ENCODE peak calls at places on chromosomes 3 and 15, in five cellular contexts. H is A549, K is K562, F is HepG2, N is GM12878. B is an unnamed sample.

GRCh38 chr3:148023994-148024393 is 614.8 kb downstream of the ZIC1 start:
- DNase-seq in N (no peak), H (no peak), F (no peak), K (no peak), B (no peak)

GRCh38 chr15:58962662-58963565 is 24.5 kb upstream of the RNF111 start:
- DNase-seq in F (no peak), N (no peak), K (no peak), H (no peak), B (no peak)

GRCh38 chr3:29138171-29138570 is 142.7 kb upstream of the RBMS3 start:
- DNase-seq in K (no peak), F (no peak), H (no peak), N (no peak), B (no peak)

GRCh38 chr15:56281145-56281544 is 37.5 kb upstream of the RFX7 start:
- DNase-seq in N (no peak), F (no peak), K (no peak), H (no peak), B (peak; percentile 32)

GRCh38 chr3:128969993-128970740 is 23.7 kb downstream of the CFAP92 start:
- DNase-seq in F (peak; percentile 25), N (no peak), H (no peak), K (peak; percentile 51), B (peak; percentile 69)

GRCh38 chr3:168123211-168124173 is 27.8 kb upstream of the GOLIM4 start:
- DNase-seq in K (no peak), F (no peak), H (no peak), N (no peak), B (no peak)

GRCh38 chr3:127929818-127930217 is 14.8 kb downstream of the KBTBD12 start:
- DNase-seq in N (no peak), F (no peak), H (no peak), K (no peak), B (no peak)

GRCh38 chr3:116001063-116001765 is 377.9 kb downstream of the GAP43 start:
- DNase-seq in H (no peak), N (no peak), F (no peak), K (no peak), B (no peak)

GRCh38 chr3:169094204-169094603 is 569.3 kb downstream of the MECOM start:
- DNase-seq in N (no peak), K (no peak), H (no peak), F (no peak), B (no peak)

GRCh38 chr3:178676942-178677606 is 140.8 kb downstream of the KCNMB2 start:
- DNase-seq in H (no peak), N (no peak), K (no peak), F (no peak), B (no peak)

GRCh38 chr3:71708478-71709098 is 16.6 kb downstream of the EIF4E3 start:
- DNase-seq in K (no peak), N (no peak), H (no peak), F (no peak), B (no peak)

GRCh38 chr3:52396907-52397591 is 47.9 kb downstream of the SEMA3G start:
- DNase-seq in N (no peak), F (no peak), K (no peak), H (no peak), B (no peak)

GRCh38 chr3:55446860-55447259 is 40.2 kb downstream of the WNT5A start:
- DNase-seq in F (no peak), K (no peak), N (no peak), H (no peak), B (no peak)

GRCh38 chr3:142278451-142278850 is 53.1 kb upstream of the GK5 start:
- DNase-seq in H (no peak), K (no peak), F (no peak), N (no peak), B (no peak)

GRCh38 chr15:66907826-66908502 is 157.4 kb upstream of the SMAD3 start:
- DNase-seq in N (peak; percentile 39), H (no peak), K (no peak), F (peak; percentile 56), B (no peak)

GRCh38 chr3:105516972-105517371 is 150.3 kb downstream of the ALCAM start:
- DNase-seq in K (no peak), F (no peak), N (no peak), H (no peak), B (peak; percentile 13)

GRCh38 chr3:38960042-38960622 is 91.6 kb downstream of the SCN11A start:
- DNase-seq in N (no peak), F (no peak), H (no peak), K (no peak), B (no peak)

GRCh38 chr3:38964646-38965045 is 87.1 kb downstream of the SCN11A start:
- DNase-seq in F (no peak), H (no peak), N (no peak), K (no peak), B (no peak)

GRCh38 chr3:38957296-38957695 is 94.4 kb downstream of the SCN11A start:
- DNase-seq in K (no peak), H (no peak), N (no peak), F (no peak), B (no peak)

GRCh38 chr3:38960953-38961622 is 90.7 kb downstream of the SCN11A start:
- DNase-seq in K (peak; percentile 71), H (peak; percentile 72), F (peak; percentile 25), N (peak; percentile 8), B (peak; percentile 72)
- TF ChIP-seq ESRRA in K (no peak), H (no peak), F (no peak), N (no peak), B (no peak)

GRCh38 chr3:12470680-12471079 is 13.6 kb upstream of the TSEN2 start:
- DNase-seq in K (no peak), H (no peak), N (no peak), F (no peak), B (no peak)

GRCh38 chr3:12473503-12473902 is 10.8 kb upstream of the TSEN2 start:
- DNase-seq in F (no peak), N (no peak), K (no peak), H (no peak), B (no peak)

GRCh38 chr3:12471228-12471627 is 13.1 kb upstream of the TSEN2 start:
- DNase-seq in N (no peak), F (peak; percentile 36), K (no peak), H (peak; percentile 69), B (no peak)

GRCh38 chr3:12472000-12472399 is 12.3 kb upstream of the TSEN2 start:
- DNase-seq in H (no peak), F (no peak), N (no peak), K (no peak), B (no peak)

GRCh38 chr3:12472796-12473195 is 11.5 kb upstream of the TSEN2 start:
- DNase-seq in F (no peak), N (no peak), K (no peak), H (no peak), B (no peak)
- TF ChIP-seq ESRRA in F (no peak), N (no peak), K (no peak), H (no peak), B (no peak)

DNA sequence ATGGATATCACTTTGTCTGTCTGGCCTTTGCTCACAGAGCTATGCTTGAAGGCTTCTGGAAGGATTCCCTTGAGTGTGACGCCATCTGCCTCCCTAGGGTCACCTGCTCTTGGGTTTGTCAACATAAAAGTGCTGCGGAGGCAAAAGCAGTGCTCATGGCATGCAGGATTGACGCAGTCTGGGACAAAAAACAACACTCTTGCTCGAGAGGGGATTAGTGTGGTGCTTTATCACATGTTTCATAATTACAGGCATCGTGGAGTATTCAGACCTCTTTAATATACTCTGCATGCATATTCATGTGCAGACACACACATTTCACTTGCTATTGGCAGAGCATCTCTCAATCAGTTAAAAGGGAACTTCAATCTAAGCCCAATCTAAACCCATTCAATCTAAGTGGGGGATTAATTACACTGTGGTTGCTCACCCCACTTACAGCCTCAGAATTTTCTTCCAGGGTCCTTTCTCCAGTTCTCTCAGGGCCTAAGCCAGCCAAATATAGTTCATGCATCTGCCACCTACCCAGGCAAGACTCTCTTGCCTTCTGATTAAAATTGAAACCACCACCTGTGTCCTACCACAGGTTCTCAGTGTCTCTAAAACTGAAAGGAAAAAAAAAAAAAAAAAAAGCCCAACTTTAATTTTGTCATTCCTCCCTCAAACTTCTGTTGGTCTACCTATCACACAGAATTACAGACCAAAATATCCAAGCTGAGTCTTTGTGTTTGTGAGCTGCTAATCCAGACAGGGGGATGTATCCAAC is 75.6 kb downstream of the BFSP2 start:
- DNase-seq in F (no peak), K (no peak), N (peak; percentile 89), H (no peak), B (no peak)
- TF ChIP-seq ESRRA in F (no peak), K (no peak), N (peak; percentile 52), H (no peak), B (no peak)

GRCh38 chr3:37852097-37852496 is 9.6 kb upstream of the CTDSPL start:
- DNase-seq in H (no peak), N (no peak), F (no peak), K (no peak), B (no peak)
- TF ChIP-seq ESRRA in H (no peak), N (no peak), F (no peak), K (no peak), B (no peak)

GRCh38 chr3:89954135-89954534 is 846.7 kb downstream of the EPHA3 start:
- DNase-seq in K (no peak), N (no peak), F (no peak), H (no peak), B (no peak)
- TF ChIP-seq ESRRA in K (no peak), N (no peak), F (no peak), H (no peak), B (no peak)

B was measured in WTC11.